ENCODE peak calls at places on chromosome 6, in five cellular contexts. O, E, D, Y and A are unnamed samples.
A peak's percentile ranks its signal among the peaks of the same experiment; 100 is the strongest.

GRCh38 chr6:34791164-34791841 is 580 bp upstream of the BLTP3A start:
- DNase-seq in O (no peak), E (peak; percentile 66), D (peak; percentile 10), Y (no peak), A (peak; percentile 80)

GRCh38 chr6:116629467-116630063 is 13.3 kb downstream of the RSPH4A start:
- DNase-seq in O (no peak), E (no peak), D (no peak), Y (no peak), A (no peak)

GRCh38 chr6:48825501-48826317 is 637.3 kb downstream of the MMUT start:
- DNase-seq in O (no peak), E (no peak), D (no peak), Y (peak; percentile 6), A (no peak)

GRCh38 chr6:116412270-116412669 is 41.5 kb downstream of the DSE start:
- DNase-seq in O (no peak), E (no peak), D (no peak), Y (no peak), A (no peak)

GRCh38 chr6:72715119-72715518 is 93.3 kb downstream of the KCNQ5 start:
- DNase-seq in O (no peak), E (no peak), D (no peak), Y (no peak), A (no peak)

GRCh38 chr6:113596477-113596876 is 260.7 kb upstream of the MARCKS start:
- DNase-seq in O (no peak), E (no peak), D (no peak), Y (no peak), A (no peak)

GRCh38 chr6:77774457-77774856 is 121.6 kb downstream of the MEI4 start:
- DNase-seq in O (no peak), E (no peak), D (no peak), Y (no peak), A (no peak)

GRCh38 chr6:91895592-91895991 is 1308.7 kb upstream of the MAP3K7 start:
- DNase-seq in O (no peak), E (no peak), D (no peak), Y (no peak), A (no peak)

GRCh38 chr6:150765457-150765764 is 100.1 kb upstream of the MTHFD1L start:
- DNase-seq in O (no peak), E (no peak), D (no peak), Y (no peak), A (no peak)

GRCh38 chr6:7578949-7579348 is 11.0 kb upstream of the SNRNP48 start:
- DNase-seq in O (no peak), E (no peak), D (no peak), Y (no peak), A (no peak)

GRCh38 chr6:109381007-109381746 is 1.1 kb downstream of the CD164 start:
- DNase-seq in O (no peak), E (no peak), D (no peak), Y (no peak), A (no peak)

GRCh38 chr6:53411451-53411850 is 62.7 kb upstream of the ELOVL5 start:
- DNase-seq in O (no peak), E (no peak), D (no peak), Y (peak; percentile 23), A (peak; percentile 98)

GRCh38 chr6:42448906-42449659 is 2.6 kb downstream of the TRERF1 start:
- DNase-seq in O (no peak), E (no peak), D (no peak), Y (no peak), A (no peak)

GRCh38 chr6:5111626-5112025 is 26.5 kb downstream of the PPP1R3G start:
- DNase-seq in O (no peak), E (no peak), D (no peak), Y (no peak), A (no peak)

GRCh38 chr6:141290871-141291270 is 841.9 kb upstream of the GJE1 start:
- DNase-seq in O (no peak), E (no peak), D (no peak), Y (no peak), A (no peak)

GRCh38 chr6:18016133-18016532 is 28.7 kb upstream of the KIF13A start:
- DNase-seq in O (no peak), E (no peak), D (no peak), Y (no peak), A (no peak)